ENCODE peak calls at places on chromosomes 13 and 19, in eight cellular contexts. One of them, this sample, is unnamed.

GRCh38 chr19:36032251-36033104 is at the start of gene CLIP3:
- DNase-seq in brain microvascular endothelial cell: peak; percentile 44
- DNase-seq in activated CD8-positive, alpha-beta T cell treated with anti-CD3 and anti-CD28 coated beads for 36 hours: peak; percentile 42
- DNase-seq in lung: no peak
- DNase-seq in gastrocnemius medialis: no peak
- DNase-seq in mucosa of descending colon: peak; percentile 59
- DNase-seq in testis: peak; percentile 78
- DNase-seq in fibroblast of lung: peak; percentile 63
- DNase-seq in this sample: peak; percentile 71

GRCh38 chr19:35673121-35673804 is 6.9 kb downstream of the UPK1A start:
- DNase-seq in brain microvascular endothelial cell: peak; percentile 59
- DNase-seq in activated CD8-positive, alpha-beta T cell treated with anti-CD3 and anti-CD28 coated beads for 36 hours: peak; percentile 84
- DNase-seq in lung: no peak
- DNase-seq in gastrocnemius medialis: no peak
- DNase-seq in mucosa of descending colon: no peak
- DNase-seq in testis: no peak
- DNase-seq in fibroblast of lung: peak; percentile 18
- DNase-seq in this sample: peak; percentile 55

GRCh38 chr19:55158848-55159793 is 1.6 kb upstream of the TNNI3 start:
- DNase-seq in brain microvascular endothelial cell: peak; percentile 12
- DNase-seq in activated CD8-positive, alpha-beta T cell treated with anti-CD3 and anti-CD28 coated beads for 36 hours: peak; percentile 31
- DNase-seq in lung: no peak
- DNase-seq in gastrocnemius medialis: no peak
- DNase-seq in mucosa of descending colon: no peak
- DNase-seq in testis: no peak
- DNase-seq in fibroblast of lung: peak; percentile 64
- DNase-seq in this sample: peak; percentile 41

GRCh38 chr19:58356236-58356970 is 3.1 kb upstream of the A1BG start:
- DNase-seq in brain microvascular endothelial cell: no peak
- DNase-seq in activated CD8-positive, alpha-beta T cell treated with anti-CD3 and anti-CD28 coated beads for 36 hours: peak; percentile 54
- DNase-seq in lung: no peak
- DNase-seq in gastrocnemius medialis: no peak
- DNase-seq in mucosa of descending colon: no peak
- DNase-seq in testis: no peak
- DNase-seq in fibroblast of lung: peak; percentile 39
- DNase-seq in this sample: peak; percentile 52

GRCh38 chr13:76991432-76991795 is 467 bp upstream of the CLN5 start:
- DNase-seq in brain microvascular endothelial cell: no peak
- DNase-seq in activated CD8-positive, alpha-beta T cell treated with anti-CD3 and anti-CD28 coated beads for 36 hours: peak; percentile 92
- DNase-seq in lung: peak; percentile 44
- DNase-seq in gastrocnemius medialis: no peak
- DNase-seq in mucosa of descending colon: peak; percentile 75
- DNase-seq in testis: peak; percentile 34
- DNase-seq in fibroblast of lung: no peak
- DNase-seq in this sample: no peak

GRCh38 chr19:32104465-32105235 is 240.8 kb upstream of the ZNF507 start:
- DNase-seq in brain microvascular endothelial cell: no peak
- DNase-seq in activated CD8-positive, alpha-beta T cell treated with anti-CD3 and anti-CD28 coated beads for 36 hours: no peak
- DNase-seq in lung: no peak
- DNase-seq in gastrocnemius medialis: no peak
- DNase-seq in mucosa of descending colon: no peak
- DNase-seq in testis: no peak
- DNase-seq in fibroblast of lung: peak; percentile 32
- DNase-seq in this sample: no peak

GRCh38 chr13:30125422-30126073 is 181.8 kb downstream of the KATNAL1 start:
- DNase-seq in brain microvascular endothelial cell: peak; percentile 74
- DNase-seq in activated CD8-positive, alpha-beta T cell treated with anti-CD3 and anti-CD28 coated beads for 36 hours: no peak
- DNase-seq in lung: peak; percentile 73
- DNase-seq in gastrocnemius medialis: no peak
- DNase-seq in mucosa of descending colon: no peak
- DNase-seq in testis: peak; percentile 42
- DNase-seq in fibroblast of lung: peak; percentile 93
- DNase-seq in this sample: peak; percentile 96

GRCh38 chr19:13974073-13974472 is 21.8 kb downstream of the DCAF15 start:
- DNase-seq in brain microvascular endothelial cell: no peak
- DNase-seq in activated CD8-positive, alpha-beta T cell treated with anti-CD3 and anti-CD28 coated beads for 36 hours: peak; percentile 67
- DNase-seq in lung: no peak
- DNase-seq in gastrocnemius medialis: no peak
- DNase-seq in mucosa of descending colon: no peak
- DNase-seq in testis: peak; percentile 31
- DNase-seq in fibroblast of lung: no peak
- DNase-seq in this sample: peak; percentile 43

GRCh38 chr13:31781064-31781463 is 41.7 kb downstream of the RXFP2 start:
- DNase-seq in brain microvascular endothelial cell: no peak
- DNase-seq in activated CD8-positive, alpha-beta T cell treated with anti-CD3 and anti-CD28 coated beads for 36 hours: no peak
- DNase-seq in lung: no peak
- DNase-seq in gastrocnemius medialis: no peak
- DNase-seq in mucosa of descending colon: no peak
- DNase-seq in testis: no peak
- DNase-seq in fibroblast of lung: no peak
- DNase-seq in this sample: no peak

GRCh38 chr13:26300140-26300539 is 46.2 kb downstream of the CDK8 start:
- DNase-seq in brain microvascular endothelial cell: peak; percentile 91
- DNase-seq in activated CD8-positive, alpha-beta T cell treated with anti-CD3 and anti-CD28 coated beads for 36 hours: peak; percentile 24
- DNase-seq in lung: no peak
- DNase-seq in gastrocnemius medialis: no peak
- DNase-seq in mucosa of descending colon: no peak
- DNase-seq in testis: no peak
- DNase-seq in fibroblast of lung: peak; percentile 32
- DNase-seq in this sample: peak; percentile 72

GRCh38 chr13:33441015-33441414 is 155.5 kb upstream of the STARD13 start:
- DNase-seq in brain microvascular endothelial cell: no peak
- DNase-seq in activated CD8-positive, alpha-beta T cell treated with anti-CD3 and anti-CD28 coated beads for 36 hours: no peak
- DNase-seq in lung: no peak
- DNase-seq in gastrocnemius medialis: no peak
- DNase-seq in mucosa of descending colon: no peak
- DNase-seq in testis: no peak
- DNase-seq in fibroblast of lung: peak; percentile 34
- DNase-seq in this sample: peak; percentile 59
- TF ChIP-seq CTCF in brain microvascular endothelial cell: peak; percentile 59
- TF ChIP-seq CTCF in activated CD8-positive, alpha-beta T cell treated with anti-CD3 and anti-CD28 coated beads for 36 hours: no peak
- TF ChIP-seq CTCF in lung: no peak
- TF ChIP-seq CTCF in gastrocnemius medialis: no peak
- TF ChIP-seq CTCF in mucosa of descending colon: no peak
- TF ChIP-seq CTCF in testis: no peak
- TF ChIP-seq CTCF in fibroblast of lung: peak; percentile 22
- TF ChIP-seq CTCF in this sample: peak; percentile 55

DNA sequence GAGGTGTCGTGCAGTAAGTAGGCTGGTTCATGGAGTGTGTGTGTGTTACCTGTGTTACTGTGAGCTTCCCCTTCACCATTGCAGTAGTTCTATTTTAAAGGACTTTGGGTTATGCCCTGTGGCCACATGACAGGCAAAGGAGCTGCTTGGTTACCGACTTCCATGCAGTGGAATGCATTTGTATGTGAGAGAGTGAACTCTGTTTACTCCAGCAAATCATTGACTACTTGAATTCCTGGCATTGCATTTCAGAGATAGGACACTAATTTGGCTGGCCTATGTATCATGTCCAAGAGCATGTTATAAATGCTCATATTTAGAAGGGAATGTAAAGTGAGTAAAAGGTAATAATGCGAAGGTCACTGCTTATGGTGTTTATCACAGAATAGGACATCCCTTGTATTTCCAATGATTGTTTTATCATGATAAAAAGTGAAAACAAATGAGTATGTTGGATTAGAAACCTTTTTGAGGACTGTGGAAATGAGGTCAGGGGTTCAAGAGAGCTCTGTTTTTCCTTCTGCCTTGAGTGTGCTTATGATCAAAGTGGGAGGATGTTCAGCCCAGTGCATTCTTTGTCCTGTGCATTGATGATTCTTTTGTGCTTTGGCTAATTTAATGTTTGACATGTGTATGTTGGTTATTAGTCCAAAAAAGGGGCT is 156.5 kb downstream of the LMO7 start:
- DNase-seq in brain microvascular endothelial cell: no peak
- DNase-seq in activated CD8-positive, alpha-beta T cell treated with anti-CD3 and anti-CD28 coated beads for 36 hours: no peak
- DNase-seq in lung: no peak
- DNase-seq in gastrocnemius medialis: no peak
- DNase-seq in mucosa of descending colon: no peak
- DNase-seq in testis: no peak
- DNase-seq in fibroblast of lung: no peak
- DNase-seq in this sample: peak; percentile 88
- TF ChIP-seq CTCF in brain microvascular endothelial cell: no peak
- TF ChIP-seq CTCF in activated CD8-positive, alpha-beta T cell treated with anti-CD3 and anti-CD28 coated beads for 36 hours: no peak
- TF ChIP-seq CTCF in lung: no peak
- TF ChIP-seq CTCF in gastrocnemius medialis: no peak
- TF ChIP-seq CTCF in mucosa of descending colon: no peak
- TF ChIP-seq CTCF in testis: no peak
- TF ChIP-seq CTCF in fibroblast of lung: no peak
- TF ChIP-seq CTCF in this sample: no peak

GRCh38 chr13:100674848-100675659 is 459 bp upstream of the TMTC4 start:
- DNase-seq in brain microvascular endothelial cell: peak; percentile 98
- DNase-seq in activated CD8-positive, alpha-beta T cell treated with anti-CD3 and anti-CD28 coated beads for 36 hours: peak; percentile 99
- DNase-seq in lung: peak; percentile 100
- DNase-seq in gastrocnemius medialis: peak; percentile 99
- DNase-seq in mucosa of descending colon: peak; percentile 100
- DNase-seq in testis: peak; percentile 100
- DNase-seq in fibroblast of lung: peak; percentile 97
- DNase-seq in this sample: peak; percentile 99
- TF ChIP-seq CTCF in brain microvascular endothelial cell: peak; percentile 49
- TF ChIP-seq CTCF in activated CD8-positive, alpha-beta T cell treated with anti-CD3 and anti-CD28 coated beads for 36 hours: no peak
- TF ChIP-seq CTCF in lung: peak; percentile 34
- TF ChIP-seq CTCF in gastrocnemius medialis: no peak
- TF ChIP-seq CTCF in mucosa of descending colon: no peak
- TF ChIP-seq CTCF in testis: peak; percentile 47
- TF ChIP-seq CTCF in fibroblast of lung: peak; percentile 21
- TF ChIP-seq CTCF in this sample: peak; percentile 52

DNA sequence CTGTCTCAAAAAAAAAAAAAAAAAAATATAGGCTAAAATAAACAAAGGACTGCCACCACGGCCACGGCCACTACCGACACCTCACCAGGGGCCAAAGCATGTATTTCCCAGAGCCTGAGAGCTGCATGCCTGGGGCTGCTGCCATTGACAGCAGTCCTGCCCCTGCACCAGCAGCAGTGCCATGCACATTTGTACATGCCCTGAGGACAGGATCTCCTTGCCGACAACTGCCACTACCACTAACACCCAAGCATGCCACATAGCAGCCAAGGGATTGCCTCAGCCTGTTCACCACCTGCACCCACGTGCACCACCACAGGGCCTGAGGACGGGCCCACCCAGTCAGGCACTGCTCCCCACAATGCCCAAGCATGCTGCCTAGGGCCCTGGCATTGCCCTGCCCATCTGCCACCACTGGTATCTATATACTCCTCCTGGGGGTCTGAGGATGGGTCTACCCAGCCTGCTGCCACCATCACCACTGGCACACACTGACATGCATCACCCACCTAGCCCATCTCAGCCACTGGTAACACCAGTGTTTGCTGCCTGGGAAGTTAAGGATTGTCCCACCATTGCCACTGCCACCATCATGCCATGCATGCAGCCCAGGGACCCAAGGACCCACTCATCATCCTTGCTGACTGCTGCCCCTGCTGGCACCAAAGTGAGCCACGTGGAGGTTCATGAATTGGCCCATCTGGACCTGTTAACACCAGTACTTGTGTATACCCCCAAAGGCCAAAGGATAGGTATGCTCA is 10.6 kb upstream of the NUP62 start:
- DNase-seq in brain microvascular endothelial cell: no peak
- DNase-seq in activated CD8-positive, alpha-beta T cell treated with anti-CD3 and anti-CD28 coated beads for 36 hours: peak; percentile 27
- DNase-seq in lung: no peak
- DNase-seq in gastrocnemius medialis: no peak
- DNase-seq in mucosa of descending colon: peak; percentile 29
- DNase-seq in testis: no peak
- DNase-seq in fibroblast of lung: no peak
- DNase-seq in this sample: no peak
- TF ChIP-seq CTCF in brain microvascular endothelial cell: no peak
- TF ChIP-seq CTCF in activated CD8-positive, alpha-beta T cell treated with anti-CD3 and anti-CD28 coated beads for 36 hours: peak; percentile 30
- TF ChIP-seq CTCF in lung: no peak
- TF ChIP-seq CTCF in gastrocnemius medialis: no peak
- TF ChIP-seq CTCF in mucosa of descending colon: no peak
- TF ChIP-seq CTCF in testis: no peak
- TF ChIP-seq CTCF in fibroblast of lung: peak; percentile 8
- TF ChIP-seq CTCF in this sample: peak; percentile 29

GRCh38 chr19:48954011-48954594 is 572 bp upstream of the BAX start:
- DNase-seq in brain microvascular endothelial cell: no peak
- DNase-seq in activated CD8-positive, alpha-beta T cell treated with anti-CD3 and anti-CD28 coated beads for 36 hours: no peak
- DNase-seq in lung: no peak
- DNase-seq in gastrocnemius medialis: no peak
- DNase-seq in mucosa of descending colon: no peak
- DNase-seq in testis: peak; percentile 37
- DNase-seq in fibroblast of lung: no peak
- DNase-seq in this sample: no peak

GRCh38 chr19:48955308-48955958 is 758 bp downstream of the BAX start:
- DNase-seq in brain microvascular endothelial cell: no peak
- DNase-seq in activated CD8-positive, alpha-beta T cell treated with anti-CD3 and anti-CD28 coated beads for 36 hours: no peak
- DNase-seq in lung: no peak
- DNase-seq in gastrocnemius medialis: no peak
- DNase-seq in mucosa of descending colon: no peak
- DNase-seq in testis: no peak
- DNase-seq in fibroblast of lung: no peak
- DNase-seq in this sample: no peak

GRCh38 chr19:48958006-48958405 is 3.3 kb downstream of the BAX start:
- DNase-seq in brain microvascular endothelial cell: no peak
- DNase-seq in activated CD8-positive, alpha-beta T cell treated with anti-CD3 and anti-CD28 coated beads for 36 hours: no peak
- DNase-seq in lung: no peak
- DNase-seq in gastrocnemius medialis: no peak
- DNase-seq in mucosa of descending colon: no peak
- DNase-seq in testis: no peak
- DNase-seq in fibroblast of lung: no peak
- DNase-seq in this sample: no peak

GRCh38 chr19:48950830-48951519 is 3.7 kb upstream of the BAX start:
- DNase-seq in brain microvascular endothelial cell: no peak
- DNase-seq in activated CD8-positive, alpha-beta T cell treated with anti-CD3 and anti-CD28 coated beads for 36 hours: no peak
- DNase-seq in lung: no peak
- DNase-seq in gastrocnemius medialis: no peak
- DNase-seq in mucosa of descending colon: no peak
- DNase-seq in testis: no peak
- DNase-seq in fibroblast of lung: no peak
- DNase-seq in this sample: no peak

GRCh38 chr19:48954595-48955307 is at the start of gene BAX:
- DNase-seq in brain microvascular endothelial cell: peak; percentile 94
- DNase-seq in activated CD8-positive, alpha-beta T cell treated with anti-CD3 and anti-CD28 coated beads for 36 hours: peak; percentile 98
- DNase-seq in lung: peak; percentile 97
- DNase-seq in gastrocnemius medialis: peak; percentile 95
- DNase-seq in mucosa of descending colon: peak; percentile 98
- DNase-seq in testis: peak; percentile 97
- DNase-seq in fibroblast of lung: peak; percentile 96
- DNase-seq in this sample: peak; percentile 98
- TF ChIP-seq CTCF in brain microvascular endothelial cell: peak; percentile 10
- TF ChIP-seq CTCF in activated CD8-positive, alpha-beta T cell treated with anti-CD3 and anti-CD28 coated beads for 36 hours: no peak
- TF ChIP-seq CTCF in lung: no peak
- TF ChIP-seq CTCF in gastrocnemius medialis: no peak
- TF ChIP-seq CTCF in mucosa of descending colon: no peak
- TF ChIP-seq CTCF in testis: peak; percentile 29
- TF ChIP-seq CTCF in fibroblast of lung: no peak
- TF ChIP-seq CTCF in this sample: peak; percentile 9

This sample was measured in choroid plexus epithelial cell.